ENCODE peak calls at places on chromosomes 13 and 19, in five cellular contexts. One of them, this sample, is unnamed.

GRCh38 chr13:20624213-20624612 is 57.3 kb downstream of the IFT88 start:
- DNase-seq in HFFc6: no peak
- DNase-seq in GM06990: no peak
- DNase-seq in heart left ventricle: no peak
- DNase-seq in RWPE1: no peak
- DNase-seq in this sample: no peak

GRCh38 chr13:44197791-44198770 is 175.5 kb upstream of the SERP2 start:
- DNase-seq in HFFc6: no peak
- DNase-seq in GM06990: peak
- DNase-seq in heart left ventricle: no peak
- DNase-seq in RWPE1: no peak
- DNase-seq in this sample: peak

GRCh38 chr13:80555796-80556195 is 214.9 kb upstream of the SPRY2 start:
- DNase-seq in HFFc6: no peak
- DNase-seq in GM06990: no peak
- DNase-seq in heart left ventricle: no peak
- DNase-seq in RWPE1: no peak
- DNase-seq in this sample: no peak

GRCh38 chr19:47707135-47707925 is 5.9 kb upstream of the EHD2 start:
- DNase-seq in HFFc6: peak
- DNase-seq in GM06990: peak
- DNase-seq in heart left ventricle: peak
- DNase-seq in RWPE1: peak
- DNase-seq in this sample: peak

GRCh38 chr13:41017153-41017552 is 2.0 kb downstream of the ELF1 start:
- DNase-seq in HFFc6: no peak
- DNase-seq in GM06990: no peak
- DNase-seq in heart left ventricle: no peak
- DNase-seq in RWPE1: no peak
- DNase-seq in this sample: no peak

GRCh38 chr13:114118763-114119123 is 13.7 kb downstream of the RASA3 start:
- DNase-seq in HFFc6: no peak
- DNase-seq in GM06990: no peak
- DNase-seq in heart left ventricle: no peak
- DNase-seq in RWPE1: no peak
- DNase-seq in this sample: no peak

GRCh38 chr13:81048026-81048461 is 707.1 kb upstream of the SPRY2 start:
- DNase-seq in HFFc6: no peak
- DNase-seq in GM06990: no peak
- DNase-seq in heart left ventricle: no peak
- DNase-seq in RWPE1: no peak
- DNase-seq in this sample: no peak

GRCh38 chr19:42131149-42132029 is 857 bp downstream of the POU2F2 start:
- DNase-seq in HFFc6: no peak
- DNase-seq in GM06990: no peak
- DNase-seq in heart left ventricle: no peak
- DNase-seq in RWPE1: no peak
- DNase-seq in this sample: no peak

GRCh38 chr13:75368167-75368566 is 113.8 kb downstream of the TBC1D4 start:
- DNase-seq in HFFc6: peak
- DNase-seq in GM06990: no peak
- DNase-seq in heart left ventricle: no peak
- DNase-seq in RWPE1: no peak
- DNase-seq in this sample: no peak

GRCh38 chr13:77345150-77345780 is 18.4 kb upstream of the MYCBP2 start:
- DNase-seq in HFFc6: no peak
- DNase-seq in GM06990: peak
- DNase-seq in heart left ventricle: no peak
- DNase-seq in RWPE1: no peak
- DNase-seq in this sample: no peak

GRCh38 chr13:109687559-109688448 is 98.6 kb downstream of the IRS2 start:
- DNase-seq in HFFc6: no peak
- DNase-seq in GM06990: no peak
- DNase-seq in heart left ventricle: no peak
- DNase-seq in RWPE1: no peak
- DNase-seq in this sample: no peak

GRCh38 chr19:16495982-16496612 is at the start of the genes C19orf44 and CALR3:
- DNase-seq in HFFc6: peak
- DNase-seq in GM06990: peak
- DNase-seq in heart left ventricle: peak
- DNase-seq in RWPE1: peak
- DNase-seq in this sample: peak

GRCh38 chr13:103133551-103133950 is 67.3 kb upstream of the SLC10A2 start:
- DNase-seq in HFFc6: no peak
- DNase-seq in GM06990: no peak
- DNase-seq in heart left ventricle: no peak
- DNase-seq in RWPE1: no peak
- DNase-seq in this sample: no peak

GRCh38 chr19:58009666-58010301 is 7.2 kb upstream of the ZNF606 start:
- DNase-seq in HFFc6: no peak
- DNase-seq in GM06990: peak
- DNase-seq in heart left ventricle: peak
- DNase-seq in RWPE1: peak
- DNase-seq in this sample: peak

GRCh38 chr19:19651076-19651475 is 7.6 kb upstream of the GMIP start:
- DNase-seq in HFFc6: no peak
- DNase-seq in GM06990: no peak
- DNase-seq in heart left ventricle: no peak
- DNase-seq in RWPE1: no peak
- DNase-seq in this sample: no peak

GRCh38 chr13:48542581-48543341 is 9.9 kb upstream of the RCBTB2 start:
- DNase-seq in HFFc6: no peak
- DNase-seq in GM06990: peak
- DNase-seq in heart left ventricle: peak
- DNase-seq in RWPE1: no peak
- DNase-seq in this sample: no peak

GRCh38 chr19:558770-559439 is 13.5 kb upstream of the BSG start:
- DNase-seq in HFFc6: no peak
- DNase-seq in GM06990: no peak
- DNase-seq in heart left ventricle: peak
- DNase-seq in RWPE1: no peak
- DNase-seq in this sample: no peak

GRCh38 chr19:46394398-46394797 is 19.0 kb downstream of the CCDC8 start:
- DNase-seq in HFFc6: peak
- DNase-seq in GM06990: no peak
- DNase-seq in heart left ventricle: no peak
- DNase-seq in RWPE1: no peak
- DNase-seq in this sample: no peak

GRCh38 chr19:45739498-45740439 is 6.5 kb downstream of the MEIOSIN start:
- DNase-seq in HFFc6: no peak
- DNase-seq in GM06990: no peak
- DNase-seq in heart left ventricle: no peak
- DNase-seq in RWPE1: no peak
- DNase-seq in this sample: no peak

GRCh38 chr19:7408251-7408650 is 59.5 kb downstream of the ARHGEF18 start:
- DNase-seq in HFFc6: no peak
- DNase-seq in GM06990: no peak
- DNase-seq in heart left ventricle: no peak
- DNase-seq in RWPE1: no peak
- DNase-seq in this sample: no peak

GRCh38 chr13:60620611-60621395 is 223.8 kb downstream of the TDRD3 start:
- DNase-seq in HFFc6: no peak
- DNase-seq in GM06990: no peak
- DNase-seq in heart left ventricle: no peak
- DNase-seq in RWPE1: no peak
- DNase-seq in this sample: no peak

GRCh38 chr19:16386619-16387240 is 62.1 kb downstream of the KLF2 start:
- DNase-seq in HFFc6: peak
- DNase-seq in GM06990: no peak
- DNase-seq in heart left ventricle: no peak
- DNase-seq in RWPE1: peak
- DNase-seq in this sample: peak

GRCh38 chr19:53657778-53658177 is 26.0 kb downstream of the DPRX start:
- DNase-seq in HFFc6: no peak
- DNase-seq in GM06990: no peak
- DNase-seq in heart left ventricle: no peak
- DNase-seq in RWPE1: no peak
- DNase-seq in this sample: no peak

GRCh38 chr13:36096411-36097184 is 34.6 kb downstream of the DCLK1 start:
- DNase-seq in HFFc6: no peak
- DNase-seq in GM06990: no peak
- DNase-seq in heart left ventricle: no peak
- DNase-seq in RWPE1: no peak
- DNase-seq in this sample: no peak

GRCh38 chr19:46784262-46785053 is 3.9 kb downstream of the SLC1A5 start:
- DNase-seq in HFFc6: peak
- DNase-seq in GM06990: peak
- DNase-seq in heart left ventricle: peak
- DNase-seq in RWPE1: peak
- DNase-seq in this sample: peak

GRCh38 chr13:91417660-91418325 is 19.4 kb downstream of the GPC5 start:
- DNase-seq in HFFc6: no peak
- DNase-seq in GM06990: peak
- DNase-seq in heart left ventricle: no peak
- DNase-seq in RWPE1: no peak
- DNase-seq in this sample: no peak

GRCh38 chr13:97125051-97125809 is 96.9 kb upstream of the MBNL2 start:
- DNase-seq in HFFc6: peak
- DNase-seq in GM06990: peak
- DNase-seq in heart left ventricle: no peak
- DNase-seq in RWPE1: peak
- DNase-seq in this sample: no peak

GRCh38 chr19:29318581-29318980 is 105.6 kb upstream of the UQCRFS1 start:
- DNase-seq in HFFc6: no peak
- DNase-seq in GM06990: no peak
- DNase-seq in heart left ventricle: no peak
- DNase-seq in RWPE1: no peak
- DNase-seq in this sample: no peak

DNA sequence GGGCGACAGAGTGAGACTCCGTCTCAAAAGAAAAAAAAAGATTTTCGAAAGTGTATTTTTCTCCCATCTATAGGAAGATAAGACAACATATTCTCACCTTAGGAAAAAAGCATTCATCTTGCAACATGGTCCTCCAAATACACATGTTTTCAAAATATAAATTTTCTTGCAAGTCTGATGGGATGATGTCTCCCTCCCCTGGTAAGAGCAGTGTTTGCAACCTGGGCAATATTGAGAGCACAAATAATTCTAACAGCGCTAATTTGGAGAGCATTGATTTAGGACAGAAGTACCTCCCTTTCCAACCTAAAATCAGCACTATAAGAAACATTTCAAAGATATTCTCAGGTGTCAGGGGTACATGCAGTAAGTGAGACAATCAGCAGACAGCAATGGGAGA is 61.0 kb upstream of the SHISA2 start:
- DNase-seq in HFFc6: no peak
- DNase-seq in GM06990: no peak
- DNase-seq in heart left ventricle: no peak
- DNase-seq in RWPE1: peak
- DNase-seq in this sample: no peak
- TF ChIP-seq CTCF in HFFc6: peak
- TF ChIP-seq CTCF in GM06990: peak
- TF ChIP-seq CTCF in heart left ventricle: no peak
- TF ChIP-seq CTCF in RWPE1: peak
- TF ChIP-seq CTCF in this sample: no peak

GRCh38 chr13:30808600-30808999 is 73.3 kb downstream of the ALOX5AP start:
- DNase-seq in HFFc6: no peak
- DNase-seq in GM06990: no peak
- DNase-seq in heart left ventricle: no peak
- DNase-seq in RWPE1: no peak
- DNase-seq in this sample: no peak
- TF ChIP-seq CTCF in HFFc6: peak
- TF ChIP-seq CTCF in GM06990: no peak
- TF ChIP-seq CTCF in heart left ventricle: no peak
- TF ChIP-seq CTCF in RWPE1: no peak
- TF ChIP-seq CTCF in this sample: no peak

DNA sequence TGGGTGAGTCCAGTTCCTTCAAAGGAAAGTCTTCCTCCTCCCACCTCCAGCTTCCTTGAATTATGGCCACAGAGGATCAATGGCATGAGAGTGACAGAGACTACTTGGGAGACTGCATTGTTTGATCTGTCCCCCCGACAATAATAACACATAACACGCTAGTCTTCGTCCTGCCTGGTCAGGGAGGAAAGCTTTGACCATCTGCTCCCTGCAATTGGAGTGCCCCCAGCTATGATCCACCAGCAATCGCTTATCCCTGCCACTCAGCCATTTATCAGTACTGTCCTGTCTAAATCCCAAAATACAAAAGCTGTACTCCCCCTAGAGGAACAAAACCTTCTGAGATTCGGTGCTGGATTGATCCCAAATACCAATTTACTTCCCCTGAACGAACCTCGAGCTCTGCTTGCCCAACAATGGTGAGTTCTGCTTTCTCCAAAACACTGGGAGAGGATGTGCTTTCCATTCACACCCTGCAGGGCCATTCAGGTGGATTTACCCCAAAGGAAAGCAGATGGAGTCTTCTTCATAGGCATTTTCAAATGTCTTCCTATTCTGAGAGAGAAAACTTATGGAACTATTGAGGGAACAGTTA is 466.7 kb downstream of the TSHZ3 start:
- DNase-seq in HFFc6: no peak
- DNase-seq in GM06990: no peak
- DNase-seq in heart left ventricle: no peak
- DNase-seq in RWPE1: no peak
- DNase-seq in this sample: no peak
- TF ChIP-seq CTCF in HFFc6: no peak
- TF ChIP-seq CTCF in GM06990: no peak
- TF ChIP-seq CTCF in heart left ventricle: no peak
- TF ChIP-seq CTCF in RWPE1: no peak
- TF ChIP-seq CTCF in this sample: no peak

GRCh38 chr13:39655569-39656324 is at the start of gene COG6:
- DNase-seq in HFFc6: peak
- DNase-seq in GM06990: peak
- DNase-seq in heart left ventricle: peak
- DNase-seq in RWPE1: peak
- DNase-seq in this sample: peak
- TF ChIP-seq CTCF in HFFc6: peak
- TF ChIP-seq CTCF in GM06990: peak
- TF ChIP-seq CTCF in heart left ventricle: no peak
- TF ChIP-seq CTCF in RWPE1: no peak
- TF ChIP-seq CTCF in this sample: peak

DNA sequence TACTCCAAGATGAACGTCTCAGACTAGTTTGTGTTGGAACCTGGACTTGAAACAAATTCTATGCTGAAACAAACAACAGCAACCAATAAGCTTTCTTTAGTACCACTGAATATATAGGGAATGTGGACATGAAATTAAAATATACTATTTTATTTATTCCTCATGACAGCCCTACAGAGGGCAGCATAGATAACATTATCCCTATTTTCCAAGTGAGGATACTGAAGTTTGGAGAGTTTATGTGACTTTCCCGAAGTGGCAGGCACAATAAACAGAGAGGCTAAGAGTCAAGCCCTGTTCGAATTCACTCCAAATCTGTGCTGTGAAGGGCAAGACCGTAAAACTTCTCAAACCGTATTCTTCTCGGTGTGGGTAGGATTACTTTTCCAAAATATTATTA is 509.9 kb upstream of the GPC6 start:
- DNase-seq in HFFc6: peak
- DNase-seq in GM06990: no peak
- DNase-seq in heart left ventricle: no peak
- DNase-seq in RWPE1: no peak
- DNase-seq in this sample: no peak
- TF ChIP-seq CTCF in HFFc6: peak
- TF ChIP-seq CTCF in GM06990: no peak
- TF ChIP-seq CTCF in heart left ventricle: no peak
- TF ChIP-seq CTCF in RWPE1: no peak
- TF ChIP-seq CTCF in this sample: no peak